ENCODE peak calls at places on chromosomes 5 and 9, in nine cellular contexts. J, T, X, W, C, S, U, O and B are unnamed samples.

GRCh38 chr9:129568560-129569505 is 52.1 kb downstream of the C9orf50 start:
- DNase-seq in W (peak), X (no peak), U (peak), S (peak), T (peak), C (no peak), J (peak), O (no peak), B (no peak)

GRCh38 chr9:18357321-18357720 is 116.6 kb upstream of the ADAMTSL1 start:
- DNase-seq in O (no peak), X (no peak), J (no peak), S (no peak), W (no peak), C (peak), U (no peak), T (no peak), B (no peak)

GRCh38 chr5:13692172-13692571 is 252.3 kb downstream of the DNAH5 start:
- DNase-seq in C (no peak), S (no peak), X (no peak), U (no peak), J (no peak), T (no peak), W (no peak), O (no peak), B (no peak)

GRCh38 chr5:15260347-15261278 is 239.4 kb upstream of the FBXL7 start:
- DNase-seq in C (no peak), T (peak), S (no peak), X (no peak), U (peak), O (no peak), J (no peak), W (no peak), B (no peak)

GRCh38 chr9:27572918-27573698 is at the start of gene C9orf72:
- DNase-seq in T (peak), O (peak), J (peak), W (peak), X (peak), U (no peak), S (peak), C (peak), B (no peak)

GRCh38 chr5:112548246-112548982 is 129.3 kb upstream of the EPB41L4A start:
- DNase-seq in W (no peak), O (no peak), U (peak), J (no peak), X (no peak), S (no peak), T (peak), C (no peak), B (no peak)

GRCh38 chr9:100437860-100438805 is 11.2 kb downstream of the MSANTD3 start:
- DNase-seq in J (peak), S (peak), X (peak), W (peak), T (peak), U (peak), O (peak), C (peak), B (peak)

GRCh38 chr9:136690841-136691261 is 3.6 kb upstream of the AGPAT2 start:
- DNase-seq in C (no peak), S (no peak), T (no peak), W (peak), J (no peak), O (no peak), X (no peak), U (no peak), B (no peak)

GRCh38 chr9:78562021-78562420 is 265.1 kb downstream of the PSAT1 start:
- DNase-seq in T (peak), J (no peak), C (no peak), U (no peak), W (no peak), X (no peak), O (no peak), S (no peak), B (no peak)

GRCh38 chr9:36407122-36407723 is 7.2 kb upstream of the RNF38 start:
- DNase-seq in U (peak), C (peak), J (peak), W (peak), S (peak), X (peak), T (peak), O (peak), B (peak)

GRCh38 chr5:65213921-65214525 is 267.7 kb downstream of the ADAMTS6 start:
- DNase-seq in T (peak), W (no peak), U (peak), J (no peak), O (no peak), S (no peak), C (no peak), X (no peak), B (peak)

GRCh38 chr5:101080485-101081240 is 177.6 kb upstream of the ST8SIA4 start:
- DNase-seq in W (no peak), C (no peak), U (peak), X (no peak), S (no peak), O (no peak), J (no peak), T (no peak), B (no peak)

GRCh38 chr9:127915801-127916664 is 808 bp downstream of the ST6GALNAC4 start:
- DNase-seq in O (no peak), C (peak), U (no peak), W (no peak), S (no peak), X (no peak), J (no peak), T (no peak), B (peak)

GRCh38 chr5:93626801-93627200 is 43.8 kb downstream of the NR2F1 start:
- DNase-seq in W (no peak), O (no peak), U (no peak), X (no peak), C (no peak), J (no peak), S (no peak), T (no peak), B (no peak)